ENCODE peak calls at places on chromosomes 11 and 22, in six cellular contexts. X is sigmoid colon, S is psoas muscle, V is astrocyte of the cerebellum, B is left ventricle myocardium inferior, K is neural progenitor cell. Y is an unnamed sample.

GRCh38 chr22:46073683-46074504 is 76.4 kb upstream of the PPARA start:
- DNase-seq in X (peak), S (peak), V (no peak), B (peak), K (no peak), Y (no peak)

GRCh38 chr11:67439321-67440228 is 2.1 kb upstream of the PTPRCAP start:
- DNase-seq in X (no peak), S (no peak), V (no peak), B (no peak), K (no peak), Y (peak)

GRCh38 chr11:118199135-118199534 is 22.7 kb upstream of the SCN2B start:
- DNase-seq in X (no peak), S (no peak), V (no peak), B (no peak), K (no peak), Y (no peak)

GRCh38 chr22:22103078-22103593 is 120.5 kb upstream of the TOP3B start:
- DNase-seq in X (no peak), S (no peak), V (no peak), B (no peak), K (peak), Y (peak)

GRCh38 chr22:47943729-47944700 is 1181.6 kb downstream of the TBC1D22A start:
- DNase-seq in X (no peak), S (no peak), V (no peak), B (no peak), K (no peak), Y (no peak)

GRCh38 chr22:44869196-44869595 is 116.8 kb downstream of the ARHGAP8 start:
- DNase-seq in X (no peak), S (no peak), V (no peak), B (no peak), K (no peak), Y (no peak)

GRCh38 chr11:18536195-18536594 is 9.5 kb upstream of the TSG101 start:
- DNase-seq in X (no peak), S (no peak), V (no peak), B (no peak), K (no peak), Y (no peak)

GRCh38 chr11:45173064-45173463 is 26.6 kb downstream of the PRDM11 start:
- DNase-seq in X (no peak), S (no peak), V (no peak), B (no peak), K (no peak), Y (no peak)

GRCh38 chr11:70483077-70483861 is 84.9 kb downstream of the CTTN start:
- DNase-seq in X (no peak), S (no peak), V (peak), B (peak), K (no peak), Y (peak)

GRCh38 chr11:44893250-44894216 is 57.1 kb downstream of the TP53I11 start:
- DNase-seq in X (peak), S (peak), V (no peak), B (no peak), K (peak), Y (no peak)

GRCh38 chr11:9028591-9028990 is 24.8 kb upstream of the NRIP3 start:
- DNase-seq in X (no peak), S (no peak), V (no peak), B (no peak), K (no peak), Y (no peak)

GRCh38 chr11:77879218-77879617 is 58.3 kb downstream of the AAMDC start:
- DNase-seq in X (peak), S (peak), V (no peak), B (peak), K (no peak), Y (no peak)

GRCh38 chr11:1674194-1674878 is 22.7 kb upstream of the KRTAP5-6 start:
- DNase-seq in X (no peak), S (no peak), V (no peak), B (no peak), K (no peak), Y (peak)

GRCh38 chr11:63937713-63938480 is 905 bp upstream of the NAA40 start:
- DNase-seq in X (no peak), S (no peak), V (no peak), B (no peak), K (peak), Y (peak)

GRCh38 chr11:103364687-103365086 is 255.5 kb downstream of the DYNC2H1 start:
- DNase-seq in X (no peak), S (no peak), V (no peak), B (no peak), K (no peak), Y (no peak)

GRCh38 chr11:128346808-128347207 is 240.6 kb downstream of the ETS1 start:
- DNase-seq in X (no peak), S (no peak), V (no peak), B (no peak), K (no peak), Y (no peak)

GRCh38 chr22:42074153-42074750 is at the start of gene PHETA2:
- DNase-seq in X (no peak), S (peak), V (no peak), B (peak), K (peak), Y (peak)

GRCh38 chr11:59174664-59175033 is 2.7 kb downstream of the DTX4 start:
- DNase-seq in X (no peak), S (no peak), V (no peak), B (no peak), K (no peak), Y (no peak)

GRCh38 chr11:28144808-28145207 is 36.6 kb downstream of the METTL15 start:
- DNase-seq in X (no peak), S (no peak), V (peak), B (no peak), K (no peak), Y (no peak)

GRCh38 chr11:12506502-12506921 is 129.1 kb downstream of the PARVA start:
- DNase-seq in X (no peak), S (no peak), V (no peak), B (no peak), K (no peak), Y (no peak)

GRCh38 chr11:84673753-84674152 is 953.4 kb downstream of the DLG2 start:
- DNase-seq in X (no peak), S (no peak), V (peak), B (no peak), K (no peak), Y (peak)

GRCh38 chr22:38570841-38571364 is 920 bp upstream of the DMC1 start:
- DNase-seq in X (peak), S (peak), V (no peak), B (peak), K (peak), Y (peak)

GRCh38 chr22:36753916-36754315 is 22.0 kb downstream of the IFT27 start:
- DNase-seq in X (peak), S (no peak), V (no peak), B (no peak), K (no peak), Y (peak)

GRCh38 chr11:44754876-44755552 is 28.3 kb downstream of the TSPAN18 start:
- DNase-seq in X (no peak), S (no peak), V (no peak), B (no peak), K (no peak), Y (peak)

GRCh38 chr11:86940122-86940777 is 14.9 kb downstream of the FZD4 start:
- DNase-seq in X (peak), S (peak), V (peak), B (peak), K (no peak), Y (peak)
- TF ChIP-seq CTCF in X (no peak), S (peak), V (peak), B (peak), K (no peak), Y (peak)

DNA sequence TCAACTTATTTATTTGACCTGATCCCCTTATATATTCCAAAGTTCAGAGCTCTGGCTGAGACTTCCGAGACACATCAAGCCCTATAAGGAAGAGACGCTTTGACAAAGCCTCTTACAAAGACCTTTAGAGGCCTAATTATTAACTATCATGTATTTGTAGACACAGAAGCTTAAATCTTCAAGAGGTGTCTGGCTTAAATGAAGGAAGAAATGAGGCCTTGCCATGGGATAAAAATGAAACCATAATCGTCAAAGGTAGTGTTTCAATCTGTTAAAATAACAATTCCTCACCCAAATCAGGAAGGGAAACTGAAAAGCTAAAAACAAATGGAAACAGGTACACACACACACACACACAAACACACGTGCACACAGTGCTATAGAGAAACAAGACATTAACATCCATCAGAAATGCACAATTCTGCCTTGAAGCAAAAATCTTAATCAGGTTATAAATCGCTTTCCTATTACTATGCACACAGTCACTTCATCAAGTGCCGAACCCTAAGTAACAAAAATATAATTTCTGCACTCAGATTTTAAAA is 50.2 kb downstream of the PITPNB start:
- DNase-seq in X (no peak), S (no peak), V (no peak), B (no peak), K (no peak), Y (no peak)
- H3K4me3 ChIP-seq in X (no peak), S (no peak), V (no peak), B (no peak), K (no peak), Y (peak)

GRCh38 chr11:68459886-68460740 is 439 bp upstream of the PPP6R3 start:
- DNase-seq in X (peak), S (peak), V (peak), B (peak), K (peak), Y (peak)
- TF ChIP-seq CTCF in X (peak), S (no peak), V (no peak), B (no peak), K (no peak), Y (no peak)

DNA sequence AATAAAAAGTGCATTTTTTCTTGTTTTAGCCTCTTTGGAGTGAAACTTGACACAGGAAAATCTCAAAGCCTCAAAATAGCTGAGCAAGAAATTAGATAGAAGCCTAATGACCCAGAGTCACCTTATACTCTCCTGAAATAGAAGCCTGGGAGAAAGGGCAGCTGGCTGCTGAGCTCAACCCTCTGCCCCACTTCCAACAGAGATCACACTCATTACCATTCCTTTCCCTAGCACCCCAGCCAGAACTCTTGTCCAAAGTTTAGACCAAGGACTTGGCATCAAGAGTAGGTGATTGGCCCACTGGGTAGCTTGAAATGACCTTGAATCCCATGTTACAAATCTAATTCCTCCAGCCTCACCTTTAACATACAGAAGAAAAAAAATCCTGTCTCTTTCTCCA is 62.7 kb upstream of the AMOTL1 start:
- DNase-seq in X (no peak), S (no peak), V (no peak), B (no peak), K (no peak), Y (no peak)
- H3K4me3 ChIP-seq in X (no peak), S (peak), V (no peak), B (peak), K (no peak), Y (no peak)

GRCh38 chr11:119486691-119487259 is 63.8 kb upstream of the THY1 start:
- DNase-seq in X (peak), S (no peak), V (no peak), B (no peak), K (no peak), Y (peak)

GRCh38 chr11:119483881-119484371 is 61.0 kb upstream of the THY1 start:
- DNase-seq in X (peak), S (no peak), V (no peak), B (no peak), K (no peak), Y (peak)

GRCh38 chr11:119486016-119486415 is 63.0 kb upstream of the THY1 start:
- DNase-seq in X (no peak), S (no peak), V (no peak), B (no peak), K (no peak), Y (peak)

GRCh38 chr11:119483341-119483880 is 60.4 kb upstream of the THY1 start:
- DNase-seq in X (no peak), S (no peak), V (no peak), B (no peak), K (no peak), Y (peak)

GRCh38 chr11:119484741-119485605 is 62.0 kb upstream of the THY1 start:
- DNase-seq in X (peak), S (no peak), V (no peak), B (no peak), K (peak), Y (peak)
- TF ChIP-seq CTCF in X (no peak), S (no peak), V (peak), B (no peak), K (peak), Y (peak)

GRCh38 chr11:66015936-66016792 is 4.4 kb downstream of the CST6 start:
- DNase-seq in X (no peak), S (no peak), V (no peak), B (no peak), K (no peak), Y (no peak)
- H3K4me3 ChIP-seq in X (no peak), S (peak), V (no peak), B (no peak), K (no peak), Y (no peak)

GRCh38 chr22:32120603-32121002 is 38.5 kb downstream of the C22orf42 start:
- DNase-seq in X (no peak), S (no peak), V (no peak), B (no peak), K (no peak), Y (no peak)

GRCh38 chr22:32123657-32124056 is 35.4 kb downstream of the C22orf42 start:
- DNase-seq in X (no peak), S (no peak), V (no peak), B (no peak), K (peak), Y (peak)

GRCh38 chr22:32122899-32123298 is 36.2 kb downstream of the C22orf42 start:
- DNase-seq in X (no peak), S (no peak), V (no peak), B (no peak), K (no peak), Y (no peak)

GRCh38 chr22:32119568-32120235 is 39.4 kb downstream of the C22orf42 start:
- DNase-seq in X (no peak), S (no peak), V (no peak), B (no peak), K (no peak), Y (no peak)
- TF ChIP-seq CTCF in X (no peak), S (no peak), V (no peak), B (no peak), K (no peak), Y (peak)

DNA sequence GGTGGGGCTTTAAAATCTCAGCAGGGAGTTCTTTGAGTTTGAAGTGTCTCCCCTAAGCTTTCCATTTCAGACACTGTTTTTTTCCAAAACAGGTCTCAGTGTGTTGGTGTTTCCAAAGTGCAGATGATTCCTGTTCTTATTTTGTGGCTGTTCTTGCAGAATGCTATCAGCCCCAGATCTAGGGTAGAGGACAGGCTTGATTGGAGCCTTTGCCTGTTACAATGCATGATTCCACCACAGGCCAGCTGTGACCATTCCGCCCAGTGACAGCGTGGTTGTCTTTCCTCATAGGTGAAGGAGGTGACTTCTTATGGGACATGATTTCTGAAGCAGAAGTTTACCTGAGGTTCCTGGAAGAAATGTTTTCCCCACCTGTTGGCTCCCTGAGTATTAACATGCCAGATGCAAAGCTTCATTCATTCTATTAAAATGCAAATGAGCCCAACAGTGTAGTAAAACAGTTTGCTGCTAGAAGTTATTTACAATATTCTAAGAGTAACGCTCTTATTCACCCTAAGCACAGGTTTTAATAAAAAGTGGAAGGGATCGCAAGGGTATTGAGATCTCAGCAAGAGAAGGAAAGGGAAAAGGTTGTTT is 36.9 kb upstream of the BIRC3 start:
- DNase-seq in X (no peak), S (no peak), V (no peak), B (no peak), K (peak), Y (no peak)
- H3K4me3 ChIP-seq in X (no peak), S (peak), V (no peak), B (no peak), K (no peak), Y (no peak)

GRCh38 chr11:132312161-132312560 is 941.7 kb downstream of the NTM start:
- DNase-seq in X (no peak), S (no peak), V (peak), B (no peak), K (no peak), Y (no peak)

GRCh38 chr11:132311703-132312102 is 941.3 kb downstream of the NTM start:
- DNase-seq in X (no peak), S (no peak), V (no peak), B (no peak), K (no peak), Y (no peak)

GRCh38 chr11:132307309-132308020 is 937.0 kb downstream of the NTM start:
- DNase-seq in X (no peak), S (no peak), V (no peak), B (no peak), K (no peak), Y (no peak)

GRCh38 chr11:132310390-132311375 is 940.3 kb downstream of the NTM start:
- DNase-seq in X (no peak), S (no peak), V (no peak), B (no peak), K (no peak), Y (no peak)

DNA sequence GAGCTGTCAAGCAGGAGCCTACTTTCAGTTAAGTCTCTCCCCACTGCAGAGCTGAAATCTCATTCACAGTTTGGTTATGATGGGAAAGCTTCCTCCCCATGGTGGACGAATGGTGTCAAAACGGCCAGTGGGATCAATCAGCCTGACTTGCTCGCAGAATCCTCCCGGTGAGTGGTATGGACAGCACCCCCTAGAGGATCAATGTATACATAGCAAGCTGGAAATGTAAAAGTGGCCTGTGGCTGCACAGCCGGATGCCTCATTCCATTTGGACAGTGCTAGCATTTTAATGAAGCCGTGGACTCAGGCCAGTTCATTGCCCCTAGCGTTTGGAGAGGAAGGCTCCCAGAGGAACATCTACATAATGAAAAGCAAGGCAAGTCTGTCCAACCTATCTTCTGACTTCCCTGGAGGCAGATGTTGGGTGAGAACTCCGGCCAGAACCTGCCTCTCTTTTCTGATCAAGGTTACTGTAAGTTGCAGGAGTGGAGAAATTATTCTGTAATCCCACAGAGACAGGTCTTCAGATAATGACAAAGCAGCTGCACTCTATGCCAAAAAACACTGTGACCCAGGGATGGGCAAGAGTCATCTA is 942.3 kb downstream of the NTM start:
- DNase-seq in X (no peak), S (no peak), V (peak), B (no peak), K (peak), Y (peak)
- TF ChIP-seq CTCF in X (peak), S (peak), V (peak), B (peak), K (peak), Y (peak)